ENCODE peak calls at places on chromosomes 11 and 22, in five cellular contexts. Z, W, X, V and B are unnamed samples.

GRCh38 chr22:41327124-41327523 is 25.8 kb downstream of the ZC3H7B start:
- DNase-seq in Z (no peak), W (no peak), X (no peak), V (no peak), B (no peak)

GRCh38 chr11:59807047-59807446 is 3.5 kb downstream of the MRPL16 start:
- DNase-seq in Z (no peak), W (no peak), X (no peak), V (no peak), B (peak; percentile 50)

GRCh38 chr11:69468911-69469885 is 12.3 kb upstream of the LINC01488 start:
- DNase-seq in Z (no peak), W (no peak), X (no peak), V (no peak), B (peak; percentile 91)

GRCh38 chr11:7672960-7673723 is at the start of gene CYB5R2:
- DNase-seq in Z (no peak), W (no peak), X (peak; percentile 53), V (peak; percentile 65), B (no peak)

GRCh38 chr11:100704176-100704575 is 17.1 kb downstream of the ARHGAP42 start:
- DNase-seq in Z (no peak), W (no peak), X (no peak), V (no peak), B (no peak)

GRCh38 chr11:444397-445144 is 2.8 kb upstream of the ANO9 start:
- DNase-seq in Z (no peak), W (no peak), X (peak; percentile 58), V (peak; percentile 75), B (no peak)

GRCh38 chr11:44634401-44635281 is 69.2 kb downstream of the CD82 start:
- DNase-seq in Z (no peak), W (peak; percentile 46), X (peak; percentile 60), V (peak; percentile 69), B (no peak)

GRCh38 chr11:114440121-114440860 is 1.0 kb downstream of the REXO2 start:
- DNase-seq in Z (no peak), W (peak; percentile 11), X (peak; percentile 49), V (no peak), B (peak; percentile 41)

GRCh38 chr11:113818426-113818825 is 38.8 kb downstream of the CLDN25 start:
- DNase-seq in Z (no peak), W (no peak), X (peak; percentile 10), V (peak; percentile 5), B (no peak)

GRCh38 chr11:19962795-19963163 is 197.5 kb downstream of the DBX1 start:
- DNase-seq in Z (no peak), W (no peak), X (peak; percentile 84), V (no peak), B (no peak)

GRCh38 chr11:70521475-70522260 is 123.3 kb downstream of the CTTN start:
- DNase-seq in Z (no peak), W (no peak), X (no peak), V (no peak), B (no peak)

GRCh38 chr11:113874920-113875413 is 405 bp downstream of the USP28 start:
- DNase-seq in Z (no peak), W (no peak), X (peak; percentile 33), V (no peak), B (no peak)

GRCh38 chr11:70603756-70604211 is 205.5 kb downstream of the CTTN start:
- DNase-seq in Z (no peak), W (no peak), X (no peak), V (no peak), B (no peak)

GRCh38 chr11:35013514-35014191 is 97.2 kb downstream of the PDHX start:
- DNase-seq in Z (no peak), W (no peak), X (no peak), V (no peak), B (no peak)

GRCh38 chr22:38316340-38317236 is 645 bp downstream of the CSNK1E start:
- DNase-seq in Z (peak; percentile 40), W (peak; percentile 77), X (peak; percentile 58), V (peak; percentile 51), B (no peak)

GRCh38 chr11:82995754-82996398 is 75.8 kb downstream of the RAB30 start:
- DNase-seq in Z (no peak), W (no peak), X (peak; percentile 92), V (no peak), B (no peak)

GRCh38 chr22:30940655-30941362 is 27.8 kb downstream of the MORC2 start:
- DNase-seq in Z (no peak), W (no peak), X (no peak), V (no peak), B (no peak)

GRCh38 chr22:26766510-26767350 is 109.3 kb downstream of the MIAT start:
- DNase-seq in Z (no peak), W (no peak), X (no peak), V (no peak), B (no peak)

GRCh38 chr11:59223177-59223576 is 10.4 kb upstream of the MPEG1 start:
- DNase-seq in Z (no peak), W (no peak), X (no peak), V (no peak), B (no peak)

GRCh38 chr22:37731804-37732471 is 35.1 kb downstream of the TRIOBP start:
- DNase-seq in Z (no peak), W (no peak), X (no peak), V (peak; percentile 48), B (peak; percentile 99)

GRCh38 chr11:65095974-65096806 is at the start of gene VPS51:
- DNase-seq in Z (peak; percentile 78), W (peak; percentile 90), X (peak; percentile 94), V (peak; percentile 96), B (peak; percentile 87)

GRCh38 chr11:115408036-115408911 is 95.9 kb downstream of the CADM1 start:
- DNase-seq in Z (no peak), W (no peak), X (no peak), V (no peak), B (no peak)

GRCh38 chr11:199004-199581 is 6.2 kb downstream of the SCGB1C1 start:
- DNase-seq in Z (no peak), W (no peak), X (no peak), V (no peak), B (no peak)

GRCh38 chr11:118634435-118635236 is 27.2 kb downstream of the PHLDB1 start:
- DNase-seq in Z (no peak), W (peak; percentile 87), X (peak; percentile 68), V (peak; percentile 92), B (peak; percentile 41)

GRCh38 chr11:120063686-120064340 is 74.1 kb downstream of the TRIM29 start:
- DNase-seq in Z (no peak), W (no peak), X (no peak), V (no peak), B (no peak)

GRCh38 chr11:46238078-46238966 is 39.1 kb upstream of the CREB3L1 start:
- DNase-seq in Z (peak; percentile 68), W (peak; percentile 63), X (peak; percentile 82), V (peak; percentile 82), B (no peak)

GRCh38 chr11:1948389-1948788 is 1.3 kb downstream of the MRPL23 start:
- DNase-seq in Z (no peak), W (no peak), X (no peak), V (no peak), B (no peak)

GRCh38 chr22:46390652-46391301 is 55.3 kb downstream of the TRMU start:
- DNase-seq in Z (no peak), W (peak; percentile 63), X (peak; percentile 80), V (peak; percentile 58), B (peak; percentile 64)

GRCh38 chr11:19694796-19695345 is 17.8 kb upstream of the NAV2 start:
- DNase-seq in Z (no peak), W (no peak), X (no peak), V (no peak), B (no peak)